ENCODE peak calls at places on chromosomes 16 and 17, in six cellular contexts. F, A, Y, X, K and V are unnamed samples. For H3K4me1, the result is how much of the 10 kb centered on the place peaks cover.

GRCh38 chr16:61836804-61837398 is 199.3 kb downstream of the CDH8 start:
- DNase-seq in F (no peak), A (no peak), Y (peak), X (no peak), K (no peak), V (peak)

GRCh38 chr16:31265329-31266245 is 5.8 kb downstream of the ITGAM start:
- DNase-seq in F (peak), A (no peak), Y (no peak), X (peak), K (peak), V (peak)

GRCh38 chr17:41308251-41308917 is 725 bp downstream of the KRTAP16-1 start:
- DNase-seq in F (no peak), A (no peak), Y (no peak), X (no peak), K (no peak), V (no peak)

GRCh38 chr16:25092489-25092888 is 19.1 kb upstream of the LCMT1 start:
- DNase-seq in F (no peak), A (no peak), Y (no peak), X (no peak), K (no peak), V (no peak)

GRCh38 chr17:63962298-63962744 is 10.4 kb downstream of the SCN4A start:
- DNase-seq in F (no peak), A (no peak), Y (no peak), X (no peak), K (no peak), V (no peak)

GRCh38 chr17:68533887-68534700 is 21.9 kb downstream of the PRKAR1A start:
- DNase-seq in F (no peak), A (peak), Y (no peak), X (peak), K (no peak), V (peak)

GRCh38 chr17:44221072-44221861 is 1.8 kb upstream of the UBTF start:
- DNase-seq in F (peak), A (peak), Y (peak), X (peak), K (peak), V (peak)

GRCh38 chr16:8026450-8026849 is 563.9 kb downstream of the TMEM114 start:
- DNase-seq in F (peak), A (no peak), Y (peak), X (no peak), K (peak), V (peak)

GRCh38 chr16:138049-138417 is 440 bp downstream of the NPRL3 start:
- DNase-seq in F (peak), A (peak), Y (peak), X (no peak), K (peak), V (peak)

GRCh38 chr17:40038882-40039513 is 15.2 kb downstream of the MED24 start:
- DNase-seq in F (peak), A (peak), Y (no peak), X (peak), K (peak), V (peak)

GRCh38 chr17:76371656-76372628 is 12.5 kb upstream of the SPHK1 start:
- DNase-seq in F (no peak), A (peak), Y (no peak), X (peak), K (no peak), V (no peak)

GRCh38 chr16:71883193-71883848 is 661 bp downstream of the ZNF821 start:
- DNase-seq in F (peak), A (peak), Y (peak), X (peak), K (peak), V (peak)

GRCh38 chr17:59331929-59332889 is 754 bp downstream of the YPEL2 start:
- DNase-seq in F (no peak), A (peak), Y (peak), X (no peak), K (peak), V (peak)

GRCh38 chr17:623121-623520 is 91.5 kb downstream of the VPS53 start:
- DNase-seq in F (no peak), A (no peak), Y (no peak), X (no peak), K (no peak), V (no peak)

GRCh38 chr17:2853111-2853721 is 57.0 kb downstream of the RAP1GAP2 start:
- DNase-seq in F (peak), A (peak), Y (no peak), X (peak), K (peak), V (peak)

GRCh38 chr16:30767767-30768465 is 5.8 kb downstream of the RNF40 start:
- DNase-seq in F (no peak), A (no peak), Y (no peak), X (no peak), K (no peak), V (no peak)

GRCh38 chr16:87647431-87648185 is 45.3 kb downstream of the JPH3 start:
- DNase-seq in F (no peak), A (no peak), Y (no peak), X (no peak), K (no peak), V (no peak)

GRCh38 chr17:39199673-39199985 is 454 bp upstream of the RPL19 start:
- DNase-seq in F (no peak), A (no peak), Y (no peak), X (no peak), K (no peak), V (no peak)

GRCh38 chr17:28733346-28733745 is 4.8 kb downstream of the NEK8 start:
- DNase-seq in F (no peak), A (no peak), Y (no peak), X (no peak), K (no peak), V (no peak)

GRCh38 chr16:9053006-9053601 is 38.3 kb upstream of the HAPSTR1 start:
- DNase-seq in F (peak), A (peak), Y (peak), X (peak), K (peak), V (peak)

GRCh38 chr16:51155901-51156810 is 5.1 kb upstream of the SALL1 start:
- DNase-seq in F (no peak), A (peak), Y (no peak), X (peak), K (peak), V (peak)

GRCh38 chr16:88331989-88332920 is 50.5 kb upstream of the ZNF469 start:
- DNase-seq in F (no peak), A (peak), Y (no peak), X (peak), K (no peak), V (peak)

GRCh38 chr16:12252616-12253015 is 276.1 kb downstream of the SNX29 start:
- DNase-seq in F (no peak), A (no peak), Y (no peak), X (no peak), K (no peak), V (no peak)
- H2BK15ac ChIP-seq in F (no peak), A (no peak), Y (no peak), X (no peak), K (no peak), V (no peak)

DNA sequence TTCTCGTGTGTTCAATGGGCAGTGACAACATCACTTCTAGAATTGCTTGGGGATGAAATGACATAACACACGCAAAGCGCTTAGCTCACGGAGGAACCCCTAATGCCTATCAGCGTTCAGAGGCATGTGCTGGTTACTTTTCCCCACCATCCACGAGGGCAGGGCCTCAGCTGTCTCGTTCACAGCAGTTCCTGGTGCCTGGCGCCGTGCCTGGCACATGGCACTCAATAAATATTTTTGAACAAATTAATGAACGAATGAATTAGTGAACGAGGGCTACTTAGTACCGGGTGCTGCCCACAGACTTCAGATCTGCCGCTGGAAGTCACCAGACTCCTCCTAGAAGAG is 14.1 kb upstream of the CIBAR2 start:
- DNase-seq in F (peak), A (no peak), Y (no peak), X (no peak), K (no peak), V (no peak)
- H3K4me1 ChIP-seq in F (under half), A (under half), Y (under half), X (under half), K (under half), V (under half)

GRCh38 chr17:12438212-12438611 is 227.5 kb upstream of the MYOCD start:
- DNase-seq in F (no peak), A (no peak), Y (no peak), X (no peak), K (no peak), V (no peak)
- H2BK15ac ChIP-seq in F (no peak), A (no peak), Y (no peak), X (no peak), K (no peak), V (no peak)

DNA sequence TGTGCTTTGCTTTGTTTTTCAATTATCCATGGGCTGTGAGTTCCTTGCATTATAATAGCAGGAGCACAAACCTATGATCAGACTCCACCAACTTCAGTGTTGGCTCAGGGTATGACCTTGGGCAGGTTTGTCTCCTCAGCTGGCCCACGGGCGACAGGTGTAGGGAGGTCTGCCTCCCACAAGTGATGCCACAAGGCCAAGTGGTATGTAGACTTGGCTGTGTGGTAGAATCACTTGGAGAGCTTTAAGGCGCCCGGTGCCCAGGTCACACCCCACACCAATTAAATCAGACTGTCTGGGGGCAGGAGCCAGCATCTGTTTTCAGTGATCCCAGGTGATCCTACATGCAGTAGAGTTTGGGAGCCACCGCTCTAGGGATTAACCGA is 153.4 kb downstream of the CLEC16A start:
- DNase-seq in F (no peak), A (no peak), Y (no peak), X (no peak), K (no peak), V (no peak)
- H3K4me1 ChIP-seq in F (under half), A (under half), Y (under half), X (under half), K (under half), V (under half)

GRCh38 chr17:47301161-47301560 is 22.6 kb upstream of the EFCAB13 start:
- DNase-seq in F (no peak), A (no peak), Y (no peak), X (no peak), K (no peak), V (no peak)

GRCh38 chr17:47301831-47302230 is 21.9 kb upstream of the EFCAB13 start:
- DNase-seq in F (no peak), A (no peak), Y (no peak), X (no peak), K (no peak), V (no peak)

GRCh38 chr17:47298712-47299111 is 25.0 kb upstream of the EFCAB13 start:
- DNase-seq in F (no peak), A (no peak), Y (no peak), X (no peak), K (no peak), V (no peak)

GRCh38 chr17:47299239-47299910 is 24.4 kb upstream of the EFCAB13 start:
- DNase-seq in F (no peak), A (no peak), Y (no peak), X (no peak), K (no peak), V (no peak)

GRCh38 chr17:47300718-47301117 is 23.0 kb upstream of the EFCAB13 start:
- DNase-seq in F (no peak), A (no peak), Y (no peak), X (no peak), K (no peak), V (no peak)
- H2BK15ac ChIP-seq in F (no peak), A (no peak), Y (no peak), X (no peak), K (no peak), V (no peak)

DNA sequence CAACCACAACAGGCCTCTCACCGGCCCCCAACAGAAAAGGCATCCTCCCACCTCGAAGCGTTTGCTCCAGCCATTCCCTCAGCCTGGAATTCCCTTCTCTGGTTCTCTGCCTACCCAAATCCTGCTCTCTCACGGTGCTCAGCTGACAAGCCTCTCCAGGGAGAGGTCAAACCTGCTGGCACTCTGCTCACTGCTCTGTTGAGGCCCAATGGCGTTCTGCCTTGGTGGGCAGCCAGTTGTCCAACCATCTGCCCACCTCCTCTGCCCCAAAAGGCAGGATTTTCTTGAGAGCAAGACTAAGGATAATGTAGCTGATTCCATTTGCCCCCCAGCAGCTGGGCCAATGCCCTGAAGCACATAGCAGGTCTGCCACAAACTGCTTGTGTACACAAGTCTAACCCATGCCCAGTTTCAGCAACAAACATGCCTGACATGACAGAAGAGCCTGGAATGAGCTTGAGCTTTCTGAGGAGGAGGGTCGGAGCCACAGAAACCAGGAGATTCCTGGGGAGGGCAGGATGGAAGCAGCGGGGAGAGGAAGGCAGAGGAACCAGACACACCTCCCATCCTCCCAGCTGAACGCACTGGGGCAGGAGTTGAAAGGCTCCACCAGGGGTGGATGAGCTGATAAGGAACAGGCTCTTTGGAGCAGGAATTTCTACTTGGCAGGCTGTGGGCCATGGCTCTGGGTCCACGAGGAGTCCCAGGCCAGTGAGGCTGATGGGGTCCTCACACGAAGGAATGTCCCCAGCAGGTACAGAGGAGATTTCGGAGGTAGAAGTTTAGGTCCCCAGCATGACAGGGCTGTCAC is 23.9 kb downstream of the ARHGAP27 start:
- DNase-seq in F (no peak), A (no peak), Y (no peak), X (no peak), K (no peak), V (peak)
- H3K4me1 ChIP-seq in F (under half), A (under half), Y (under half), X (under half), K (under half), V (under half)

DNA sequence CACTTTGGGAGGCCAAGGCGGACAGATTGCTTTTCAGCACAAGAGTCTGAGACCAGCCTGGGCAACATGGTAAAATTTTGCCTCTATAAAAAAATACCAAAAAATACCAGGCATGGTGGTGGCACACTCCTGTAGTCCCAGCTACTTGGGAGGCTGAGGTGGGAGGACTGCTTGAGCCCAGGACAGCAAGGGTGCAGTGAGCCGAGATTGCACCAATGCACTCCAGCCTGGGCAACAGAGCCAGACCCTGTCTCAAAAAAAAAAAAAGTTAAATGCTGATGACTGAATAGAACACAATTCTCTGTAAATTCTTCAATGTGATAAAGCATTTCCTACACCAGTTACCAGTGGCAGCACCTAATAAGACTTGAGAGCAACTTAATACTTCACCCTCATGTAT is 65.7 kb downstream of the KANSL1 start:
- DNase-seq in F (no peak), A (no peak), Y (no peak), X (no peak), K (no peak), V (no peak)
- H2BK15ac ChIP-seq in F (no peak), A (no peak), Y (no peak), X (no peak), K (no peak), V (no peak)

GRCh38 chr16:75254359-75254837 is 3.0 kb upstream of the BCAR1 start:
- DNase-seq in F (peak), A (peak), Y (no peak), X (peak), K (no peak), V (peak)

GRCh38 chr16:75256059-75256870 is 4.8 kb upstream of the BCAR1 start:
- DNase-seq in F (peak), A (peak), Y (no peak), X (no peak), K (no peak), V (peak)

GRCh38 chr16:75257886-75258806 is 6.7 kb upstream of the BCAR1 start:
- DNase-seq in F (no peak), A (peak), Y (no peak), X (no peak), K (no peak), V (no peak)

GRCh38 chr16:75258807-75259141 is 7.3 kb upstream of the BCAR1 start:
- DNase-seq in F (no peak), A (no peak), Y (no peak), X (no peak), K (no peak), V (no peak)

GRCh38 chr16:75256871-75257343 is 5.5 kb upstream of the BCAR1 start:
- DNase-seq in F (peak), A (peak), Y (no peak), X (peak), K (no peak), V (peak)
- H3K4me1 ChIP-seq in F (under half), A (half or more), Y (half or more), X (half or more), K (half or more), V (under half)